ENCODE peak calls at places on chromosomes 4 and X, in five cellular contexts. F is K562, R is heart left ventricle, T is tibial artery, Z is sigmoid colon. W is an unnamed sample. For H3K4me1, the result is how much of the 10 kb centered on the place peaks cover.

GRCh38 chrX:48071064-48071985 is at the start of gene ZNF630:
- DNase-seq in R (peak), Z (peak), F (peak), T (peak), W (peak)

GRCh38 chr4:76751612-76752343 is 146.2 kb downstream of the SOWAHB start:
- DNase-seq in T (no peak), R (no peak), F (no peak), Z (no peak), W (no peak)

GRCh38 chr4:133150643-133151300 is 1.7 kb downstream of the PCDH10 start:
- DNase-seq in R (no peak), F (no peak), Z (peak), T (peak), W (no peak)

GRCh38 chrX:110044531-110045249 is 41.8 kb downstream of the TMEM164 start:
- DNase-seq in R (no peak), Z (no peak), F (no peak), T (no peak), W (no peak)

GRCh38 chr4:41380758-41381157 is 124.0 kb downstream of the UCHL1 start:
- DNase-seq in Z (no peak), T (no peak), F (no peak), R (no peak), W (no peak)

GRCh38 chrX:56812515-56813105 is 83.6 kb downstream of the NBDY start:
- DNase-seq in F (no peak), R (no peak), Z (no peak), T (no peak), W (no peak)

GRCh38 chr4:44984083-44984482 is 257.7 kb upstream of the GNPDA2 start:
- DNase-seq in R (no peak), F (no peak), T (no peak), Z (no peak), W (no peak)

GRCh38 chr4:80307183-80307735 is 28.3 kb upstream of the CFAP299 start:
- DNase-seq in Z (no peak), R (no peak), T (no peak), F (no peak), W (no peak)

GRCh38 chr4:139777757-139778156 is 112.1 kb downstream of the MGST2 start:
- DNase-seq in F (no peak), R (no peak), T (no peak), Z (no peak), W (no peak)

GRCh38 chr4:54719378-54719777 is 61.6 kb downstream of the KIT start:
- DNase-seq in R (no peak), T (no peak), F (no peak), Z (no peak), W (no peak)

DNA sequence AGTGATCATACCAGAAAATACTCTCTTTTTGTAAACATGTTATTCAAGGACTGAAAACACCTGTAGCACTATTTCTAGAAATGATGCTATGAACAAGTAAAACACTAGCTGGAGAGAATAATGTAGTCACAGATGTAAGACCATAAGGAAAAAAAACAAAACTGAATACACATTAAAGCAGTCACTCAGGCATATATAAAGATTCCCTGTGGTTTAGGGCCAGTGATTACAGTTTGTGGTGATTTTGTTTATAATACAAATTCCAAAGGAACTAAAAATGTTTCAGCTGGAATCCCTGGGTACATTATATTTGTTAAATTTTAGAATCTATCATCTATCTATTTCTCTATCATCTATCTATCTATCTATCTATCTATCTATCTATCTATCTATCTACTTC is 777.8 kb upstream of the FRG1 start:
- DNase-seq in T (no peak), Z (no peak), F (no peak), R (no peak), W (no peak)
- H3K27ac ChIP-seq in T (no peak), Z (no peak), F (no peak), R (no peak), W (no peak)

GRCh38 chr4:89137231-89137630 is 25.9 kb downstream of the TIGD2 start:
- DNase-seq in F (no peak), Z (no peak), T (no peak), R (no peak), W (no peak)
- TF ChIP-seq CTCF in F (no peak), Z (no peak), T (no peak), R (no peak), W (no peak)

GRCh38 chrX:148522006-148522405 is 21.6 kb downstream of the AFF2 start:
- DNase-seq in T (no peak), Z (no peak), R (no peak), F (no peak), W (no peak)

GRCh38 chrX:148517191-148517590 is 16.8 kb downstream of the AFF2 start:
- DNase-seq in R (no peak), F (no peak), T (no peak), Z (no peak), W (no peak)
- H3K4me1 ChIP-seq in R (under half), F (under half), T (under half), Z (under half), W (under half)

GRCh38 chr4:173169428-173170209 is 1.0 kb downstream of the GALNT7 start:
- DNase-seq in F (peak), T (peak), Z (peak), R (peak), W (peak)
- H3K27ac ChIP-seq in F (peak), T (peak), Z (peak), R (peak), W (peak)